ENCODE peak calls at places on chromosomes 16 and 17, in seven cellular contexts. K, P, F, C, A, Z and O are unnamed samples.

GRCh38 chr17:49431743-49432142 is 17.1 kb upstream of the PHB1 start:
- DNase-seq in K (no peak), P (no peak), F (no peak), C (no peak), A (no peak), Z (no peak), O (no peak)

GRCh38 chr16:716250-716607 is 1.3 kb downstream of the METRN start:
- DNase-seq in K (no peak), P (peak), F (no peak), C (no peak), A (no peak), Z (no peak), O (no peak)

GRCh38 chr17:41882756-41883155 is 17.5 kb upstream of the KLHL11 start:
- DNase-seq in K (no peak), P (no peak), F (no peak), C (no peak), A (no peak), Z (no peak), O (no peak)

GRCh38 chr16:80924372-80924978 is 82.2 kb downstream of the CMC2 start:
- DNase-seq in K (no peak), P (peak), F (no peak), C (peak), A (no peak), Z (no peak), O (peak)

GRCh38 chr17:49951362-49952080 is 17.5 kb upstream of the DLX4 start:
- DNase-seq in K (no peak), P (no peak), F (no peak), C (no peak), A (no peak), Z (no peak), O (no peak)

GRCh38 chr17:35291802-35292201 is 48.9 kb downstream of the SLFN5 start:
- DNase-seq in K (no peak), P (no peak), F (no peak), C (no peak), A (no peak), Z (no peak), O (no peak)

GRCh38 chr17:58020401-58020800 is 13.4 kb upstream of the SRSF1 start:
- DNase-seq in K (no peak), P (no peak), F (no peak), C (no peak), A (no peak), Z (no peak), O (no peak)

GRCh38 chr16:84448444-84448843 is 56.0 kb downstream of the MEAK7 start:
- DNase-seq in K (no peak), P (no peak), F (no peak), C (no peak), A (no peak), Z (no peak), O (no peak)

GRCh38 chr17:45222994-45223540 is 1.4 kb downstream of the FMNL1 start:
- DNase-seq in K (no peak), P (no peak), F (no peak), C (no peak), A (no peak), Z (no peak), O (no peak)

GRCh38 chr17:66842959-66843358 is 8.0 kb downstream of the CACNG5 start:
- DNase-seq in K (no peak), P (no peak), F (no peak), C (no peak), A (no peak), Z (no peak), O (no peak)

GRCh38 chr17:47935961-47936360 is 5.4 kb upstream of the PNPO start:
- DNase-seq in K (no peak), P (no peak), F (no peak), C (no peak), A (no peak), Z (no peak), O (no peak)

GRCh38 chr16:56675685-56676210 is 6.1 kb downstream of the MT1H start:
- DNase-seq in K (peak), P (no peak), F (peak), C (peak), A (no peak), Z (no peak), O (no peak)

GRCh38 chr17:60248618-60249516 is 99.1 kb downstream of the CA4 start:
- DNase-seq in K (no peak), P (no peak), F (no peak), C (no peak), A (no peak), Z (no peak), O (no peak)

GRCh38 chr17:37691807-37692206 is 48.6 kb upstream of the DDX52 start:
- DNase-seq in K (no peak), P (no peak), F (no peak), C (no peak), A (no peak), Z (no peak), O (no peak)

GRCh38 chr17:20203761-20204263 is 194.7 kb downstream of the SPECC1 start:
- DNase-seq in K (no peak), P (no peak), F (no peak), C (no peak), A (no peak), Z (no peak), O (no peak)

GRCh38 chr17:4968916-4969550 is 1.4 kb upstream of the SPAG7 start:
- DNase-seq in K (no peak), P (no peak), F (peak), C (peak), A (no peak), Z (no peak), O (no peak)

GRCh38 chr16:70688266-70688742 is 2.5 kb upstream of the MTSS2 start:
- DNase-seq in K (no peak), P (no peak), F (no peak), C (no peak), A (no peak), Z (no peak), O (no peak)

GRCh38 chr17:33647976-33648375 is 354.9 kb upstream of the ASIC2 start:
- DNase-seq in K (no peak), P (peak), F (no peak), C (no peak), A (no peak), Z (no peak), O (peak)

GRCh38 chr16:89678258-89678657 is 8.2 kb upstream of the CDK10 start:
- DNase-seq in K (no peak), P (no peak), F (no peak), C (no peak), A (no peak), Z (no peak), O (no peak)

GRCh38 chr16:11356573-11357331 is 11.5 kb downstream of the RMI2 start:
- DNase-seq in K (peak), P (peak), F (peak), C (peak), A (no peak), Z (no peak), O (peak)

GRCh38 chr17:80821546-80821945 is 170.1 kb upstream of the CHMP6 start:
- DNase-seq in K (no peak), P (no peak), F (no peak), C (no peak), A (no peak), Z (no peak), O (no peak)

GRCh38 chr17:20206068-20206467 is 196.9 kb downstream of the SPECC1 start:
- DNase-seq in K (no peak), P (no peak), F (no peak), C (no peak), A (no peak), Z (no peak), O (no peak)

GRCh38 chr17:62614142-62614541 is 13.3 kb upstream of the MRC2 start:
- DNase-seq in K (no peak), P (no peak), F (no peak), C (no peak), A (no peak), Z (no peak), O (no peak)

GRCh38 chr16:85393674-85394510 is 219.2 kb upstream of the GSE1 start:
- DNase-seq in K (peak), P (peak), F (peak), C (peak), A (no peak), Z (peak), O (peak)

GRCh38 chr16:55667753-55668152 is 12.0 kb downstream of the SLC6A2 start:
- DNase-seq in K (no peak), P (no peak), F (no peak), C (no peak), A (no peak), Z (no peak), O (no peak)

GRCh38 chr16:89047331-89048086 is 46.1 kb upstream of the ACSF3 start:
- DNase-seq in K (no peak), P (no peak), F (no peak), C (no peak), A (no peak), Z (no peak), O (no peak)